ENCODE peak calls at places on chromosome 15, in five cellular contexts. K is K562, F is GM12878, U is HepG2, J is A549. X is an unnamed sample.
A peak's percentile ranks its signal among the peaks of the same experiment; 100 is the strongest.

GRCh38 chr15:90004671-90005070 is 3.5 kb downstream of the ZNF710 start:
- DNase-seq in U (peak; percentile 71), F (no peak), K (no peak), J (peak; percentile 67), X (no peak)

GRCh38 chr15:78033864-78034263 is 43.6 kb downstream of the TBC1D2B start:
- DNase-seq in J (no peak), U (no peak), K (no peak), F (no peak), X (no peak)

GRCh38 chr15:82043130-82043673 is 2.6 kb downstream of the MEX3B start:
- DNase-seq in J (no peak), F (no peak), K (no peak), U (no peak), X (peak; percentile 74)

GRCh38 chr15:52262364-52262763 is 33.2 kb downstream of the MYO5C start:
- DNase-seq in F (no peak), K (no peak), U (no peak), J (no peak), X (no peak)

GRCh38 chr15:95596487-95596886 is 734.0 kb upstream of the NR2F2 start:
- DNase-seq in K (no peak), F (no peak), J (no peak), U (no peak), X (peak; percentile 80)

GRCh38 chr15:101014921-101015841 is 96.0 kb downstream of the LRRK1 start:
- DNase-seq in J (peak; percentile 68), K (peak; percentile 82), F (peak; percentile 5), U (peak; percentile 53), X (peak; percentile 91)

GRCh38 chr15:101530224-101530958 is 40.9 kb upstream of the PCSK6 start:
- DNase-seq in F (no peak), J (peak; percentile 38), U (no peak), K (no peak), X (no peak)

GRCh38 chr15:96209285-96209735 is 121.2 kb upstream of the NR2F2 start:
- DNase-seq in J (no peak), K (no peak), U (peak; percentile 84), F (no peak), X (no peak)

GRCh38 chr15:79540551-79540950 is 108.4 kb downstream of the MINAR1 start:
- DNase-seq in J (peak; percentile 5), K (peak; percentile 31), F (no peak), U (no peak), X (peak; percentile 47)

GRCh38 chr15:42727740-42728355 is 9.1 kb downstream of the CDAN1 start:
- DNase-seq in F (no peak), U (no peak), J (no peak), K (no peak), X (no peak)

GRCh38 chr15:66941231-66941711 is 124.1 kb upstream of the SMAD3 start:
- DNase-seq in F (no peak), K (no peak), U (no peak), J (no peak), X (no peak)

GRCh38 chr15:66720206-66721010 is 18.4 kb downstream of the SMAD6 start:
- DNase-seq in F (no peak), U (no peak), J (peak; percentile 44), K (no peak), X (no peak)

GRCh38 chr15:75153084-75153483 is 48.6 kb upstream of the C15orf39 start:
- DNase-seq in F (no peak), U (peak; percentile 82), J (peak; percentile 84), K (peak; percentile 81), X (peak; percentile 23)

GRCh38 chr15:75830910-75831805 is 12.1 kb upstream of the UBE2Q2 start:
- DNase-seq in J (no peak), F (no peak), K (no peak), U (no peak), X (no peak)

GRCh38 chr15:61155741-61156700 is 73.1 kb downstream of the RORA start:
- DNase-seq in J (no peak), F (no peak), K (no peak), U (no peak), X (peak; percentile 50)

GRCh38 chr15:91258436-91258779 is 158.4 kb downstream of the SV2B start:
- DNase-seq in F (no peak), K (no peak), J (peak; percentile 16), U (no peak), X (peak; percentile 60)

GRCh38 chr15:60396964-60397771 is 618 bp downstream of the ANXA2 start:
- DNase-seq in K (peak; percentile 83), F (peak; percentile 53), J (peak; percentile 87), U (no peak), X (peak; percentile 84)

GRCh38 chr15:80856809-80857377 is 77.7 kb downstream of the CEMIP start:
- DNase-seq in J (peak; percentile 60), K (no peak), U (peak; percentile 97), F (no peak), X (peak; percentile 38)

GRCh38 chr15:81336568-81336967 is 12.6 kb upstream of the STARD5 start:
- DNase-seq in F (no peak), U (peak; percentile 12), J (peak; percentile 36), K (no peak), X (peak; percentile 28)

DNA sequence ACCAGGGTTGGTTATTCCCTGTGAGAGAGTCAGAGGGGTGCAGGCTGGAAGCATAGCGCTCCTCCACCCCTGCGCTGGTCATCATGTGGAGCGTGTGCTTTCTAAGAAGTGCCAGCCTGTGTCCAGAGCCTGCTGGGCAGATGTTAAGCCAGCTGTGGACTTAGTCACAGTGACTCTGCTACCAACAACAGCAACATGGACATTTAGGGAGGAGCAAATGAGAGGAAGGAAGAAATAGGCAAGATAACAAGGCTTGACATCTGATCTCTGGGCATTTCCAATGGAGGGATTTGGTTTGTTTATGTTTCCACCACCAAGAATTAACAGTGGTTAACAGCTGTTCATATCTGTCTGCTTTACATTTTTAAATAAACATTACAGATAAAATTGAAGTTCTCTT is 36.4 kb upstream of the MYZAP start:
- DNase-seq in K (no peak), J (no peak), U (no peak), F (no peak), X (no peak)
- TF ChIP-seq REST in K (no peak), J (no peak), U (no peak), F (no peak), X (no peak)

DNA sequence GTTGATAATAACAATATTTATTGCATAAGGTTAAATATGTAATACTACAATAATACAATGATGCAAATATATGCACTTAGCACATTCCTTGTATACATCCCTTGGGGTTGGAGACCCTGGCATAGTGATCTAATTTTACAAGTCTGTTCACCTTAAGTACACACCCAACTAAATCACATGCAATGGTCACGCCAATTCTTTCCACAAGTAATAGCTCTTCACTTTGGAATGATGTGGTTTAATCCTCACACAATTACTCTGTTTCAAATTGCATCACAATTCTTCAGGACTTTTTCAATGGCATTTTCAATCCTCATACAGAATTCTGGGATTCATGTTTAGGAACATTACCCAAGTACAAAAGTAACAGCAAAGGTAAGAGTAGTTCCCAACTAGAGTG is 27.3 kb upstream of the SPRED1 start:
- DNase-seq in U (no peak), F (no peak), J (no peak), K (no peak), X (no peak)
- TF ChIP-seq JUNB in U (no peak), F (no peak), J (no peak), K (no peak), X (no peak)

GRCh38 chr15:77001966-77002365 is 7.0 kb downstream of the PSTPIP1 start:
- DNase-seq in U (no peak), F (no peak), K (no peak), J (no peak), X (no peak)

GRCh38 chr15:77002436-77002835 is 7.5 kb downstream of the PSTPIP1 start:
- DNase-seq in F (no peak), U (no peak), J (no peak), K (no peak), X (no peak)

GRCh38 chr15:77002954-77003912 is 8.3 kb downstream of the PSTPIP1 start:
- DNase-seq in F (peak; percentile 77), K (no peak), U (no peak), J (no peak), X (no peak)

GRCh38 chr15:77001351-77001750 is 6.4 kb downstream of the PSTPIP1 start:
- DNase-seq in F (no peak), J (no peak), K (no peak), U (no peak), X (no peak)

GRCh38 chr15:77004189-77004588 is 9.3 kb downstream of the PSTPIP1 start:
- DNase-seq in F (no peak), U (no peak), K (no peak), J (no peak), X (no peak)
- H3K27ac ChIP-seq in F (no peak overlapping the region), U (no peak overlapping the region), K (no peak overlapping the region), J (no peak overlapping the region), X (no peak overlapping the region)

GRCh38 chr15:51077565-51078153 is 17.0 kb downstream of the TNFAIP8L3 start:
- DNase-seq in K (peak; percentile 75), U (no peak), J (no peak), F (peak; percentile 48), X (peak; percentile 96)
- TF ChIP-seq REST in K (no peak), U (no peak), J (no peak), F (no peak), X (no peak)

X was measured in GM23338.